ENCODE peak calls at places on chromosomes 5 and 9, in five cellular contexts. One of them, this sample, is unnamed.

GRCh38 chr9:35380016-35380415 is 109.9 kb upstream of the RUSC2 start:
- DNase-seq in H9: no peak
- DNase-seq in upper lobe of right lung: no peak
- DNase-seq in cardiac muscle cell: no peak
- DNase-seq in astrocyte of the spinal cord: no peak
- DNase-seq in this sample: no peak

GRCh38 chr9:70609542-70610286 is 195.3 kb upstream of the KLF9 start:
- DNase-seq in H9: no peak
- DNase-seq in upper lobe of right lung: no peak
- DNase-seq in cardiac muscle cell: peak
- DNase-seq in astrocyte of the spinal cord: peak
- DNase-seq in this sample: no peak

GRCh38 chr5:111367081-111367480 is 142.9 kb downstream of the CAMK4 start:
- DNase-seq in H9: no peak
- DNase-seq in upper lobe of right lung: no peak
- DNase-seq in cardiac muscle cell: no peak
- DNase-seq in astrocyte of the spinal cord: no peak
- DNase-seq in this sample: no peak

GRCh38 chr5:44332360-44332971 is 56.8 kb downstream of the FGF10 start:
- DNase-seq in H9: no peak
- DNase-seq in upper lobe of right lung: no peak
- DNase-seq in cardiac muscle cell: peak
- DNase-seq in astrocyte of the spinal cord: peak
- DNase-seq in this sample: no peak

GRCh38 chr9:121916008-121916407 is 177.1 kb downstream of the TTLL11 start:
- DNase-seq in H9: no peak
- DNase-seq in upper lobe of right lung: no peak
- DNase-seq in cardiac muscle cell: no peak
- DNase-seq in astrocyte of the spinal cord: no peak
- DNase-seq in this sample: no peak

GRCh38 chr9:96135071-96135825 is 166.7 kb downstream of the HSD17B3 start:
- DNase-seq in H9: no peak
- DNase-seq in upper lobe of right lung: no peak
- DNase-seq in cardiac muscle cell: peak
- DNase-seq in astrocyte of the spinal cord: peak
- DNase-seq in this sample: no peak

GRCh38 chr5:136155769-136156168 is 23.1 kb downstream of the SMAD5 start:
- DNase-seq in H9: no peak
- DNase-seq in upper lobe of right lung: no peak
- DNase-seq in cardiac muscle cell: peak
- DNase-seq in astrocyte of the spinal cord: no peak
- DNase-seq in this sample: no peak

GRCh38 chr5:54651482-54652076 is 134.0 kb downstream of the SNX18 start:
- DNase-seq in H9: no peak
- DNase-seq in upper lobe of right lung: peak
- DNase-seq in cardiac muscle cell: peak
- DNase-seq in astrocyte of the spinal cord: peak
- DNase-seq in this sample: peak

GRCh38 chr9:76810377-76810957 is 46.2 kb downstream of the PCA3 start:
- DNase-seq in H9: peak
- DNase-seq in upper lobe of right lung: no peak
- DNase-seq in cardiac muscle cell: peak
- DNase-seq in astrocyte of the spinal cord: peak
- DNase-seq in this sample: no peak

GRCh38 chr5:76180817-76181805 is 97.9 kb downstream of the SV2C start:
- DNase-seq in H9: no peak
- DNase-seq in upper lobe of right lung: no peak
- DNase-seq in cardiac muscle cell: no peak
- DNase-seq in astrocyte of the spinal cord: no peak
- DNase-seq in this sample: no peak

GRCh38 chr9:3736186-3736585 is 210.4 kb upstream of the RFX3 start:
- DNase-seq in H9: no peak
- DNase-seq in upper lobe of right lung: no peak
- DNase-seq in cardiac muscle cell: peak
- DNase-seq in astrocyte of the spinal cord: no peak
- DNase-seq in this sample: no peak

DNA sequence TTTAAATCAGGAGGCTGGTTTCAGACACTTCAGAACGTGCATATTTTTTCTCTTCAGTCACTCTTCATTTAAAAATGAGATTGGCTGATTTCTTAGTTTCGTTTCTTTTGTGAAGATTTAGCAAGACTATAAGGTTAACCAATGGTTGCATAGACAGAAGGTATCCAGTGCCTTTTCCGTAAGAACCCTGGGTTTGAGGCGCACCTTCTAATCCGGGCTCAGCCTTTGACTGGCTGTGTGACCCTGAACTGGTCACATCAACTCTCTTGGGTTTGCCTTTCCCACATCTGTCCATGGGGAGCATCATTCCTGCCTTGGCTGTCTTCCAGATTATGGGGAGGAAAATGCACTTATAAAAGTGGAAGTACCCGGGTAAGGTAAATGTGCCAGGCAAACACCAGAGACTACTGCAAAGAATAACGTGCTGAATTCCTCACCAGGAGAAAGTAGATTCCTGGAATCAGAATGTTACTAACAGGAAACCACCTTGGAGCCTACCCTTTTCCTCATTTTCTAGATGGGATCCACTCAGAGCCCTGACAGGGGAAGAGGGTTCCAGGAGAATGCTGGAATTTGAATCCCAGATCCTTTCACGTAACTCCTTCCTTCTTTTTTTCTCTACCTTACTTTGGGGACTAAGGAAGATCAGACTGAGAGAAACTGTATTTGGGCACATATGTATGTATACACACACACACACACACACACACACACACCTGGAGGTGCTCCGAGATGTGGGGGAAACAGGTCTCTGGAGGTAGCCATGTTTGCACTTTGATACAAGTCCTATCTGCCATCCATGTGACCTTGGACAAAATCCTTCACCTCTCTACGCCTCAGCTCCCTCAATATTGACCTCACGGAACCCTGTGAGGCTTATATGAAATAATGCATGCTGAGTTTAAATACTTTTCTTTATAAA is 6.8 kb downstream of the HAND1 start:
- DNase-seq in H9: no peak
- DNase-seq in upper lobe of right lung: no peak
- DNase-seq in cardiac muscle cell: no peak
- DNase-seq in astrocyte of the spinal cord: no peak
- DNase-seq in this sample: no peak
- TF ChIP-seq CTCF in H9: no peak
- TF ChIP-seq CTCF in upper lobe of right lung: no peak
- TF ChIP-seq CTCF in cardiac muscle cell: no peak
- TF ChIP-seq CTCF in astrocyte of the spinal cord: no peak
- TF ChIP-seq CTCF in this sample: no peak

GRCh38 chr5:104429911-104430310 is 867.3 kb upstream of the NUDT12 start:
- DNase-seq in H9: no peak
- DNase-seq in upper lobe of right lung: no peak
- DNase-seq in cardiac muscle cell: no peak
- DNase-seq in astrocyte of the spinal cord: no peak
- DNase-seq in this sample: no peak

GRCh38 chr5:104430977-104431620 is 868.5 kb upstream of the NUDT12 start:
- DNase-seq in H9: no peak
- DNase-seq in upper lobe of right lung: no peak
- DNase-seq in cardiac muscle cell: no peak
- DNase-seq in astrocyte of the spinal cord: no peak
- DNase-seq in this sample: no peak

GRCh38 chr5:104431946-104432345 is 869.4 kb upstream of the NUDT12 start:
- DNase-seq in H9: no peak
- DNase-seq in upper lobe of right lung: no peak
- DNase-seq in cardiac muscle cell: no peak
- DNase-seq in astrocyte of the spinal cord: no peak
- DNase-seq in this sample: no peak
- TF ChIP-seq CTCF in H9: no peak
- TF ChIP-seq CTCF in upper lobe of right lung: no peak
- TF ChIP-seq CTCF in cardiac muscle cell: no peak
- TF ChIP-seq CTCF in astrocyte of the spinal cord: no peak
- TF ChIP-seq CTCF in this sample: no peak

DNA sequence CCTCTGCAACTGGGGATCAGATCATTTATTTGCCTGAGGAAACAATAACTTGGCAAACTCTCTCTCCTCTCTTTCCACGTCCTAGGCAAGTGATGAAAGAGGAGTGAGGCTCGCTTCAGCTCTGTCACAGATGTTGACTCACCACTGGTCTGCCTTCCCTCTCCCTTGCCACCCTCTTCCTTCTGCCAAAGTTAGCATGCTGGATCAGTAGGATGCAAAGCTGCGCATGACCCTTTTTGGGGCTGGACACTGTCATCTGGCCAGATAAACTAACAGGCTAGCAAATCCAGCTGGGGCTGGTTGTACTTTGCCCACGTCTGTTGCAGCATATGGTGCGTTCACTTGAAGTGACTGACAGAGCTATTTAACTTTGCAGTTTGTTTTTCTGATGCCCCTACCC is 36.2 kb upstream of the SMARCA2 start:
- DNase-seq in H9: no peak
- DNase-seq in upper lobe of right lung: no peak
- DNase-seq in cardiac muscle cell: peak
- DNase-seq in astrocyte of the spinal cord: no peak
- DNase-seq in this sample: no peak
- TF ChIP-seq CTCF in H9: no peak
- TF ChIP-seq CTCF in upper lobe of right lung: no peak
- TF ChIP-seq CTCF in cardiac muscle cell: no peak
- TF ChIP-seq CTCF in astrocyte of the spinal cord: no peak
- TF ChIP-seq CTCF in this sample: no peak

DNA sequence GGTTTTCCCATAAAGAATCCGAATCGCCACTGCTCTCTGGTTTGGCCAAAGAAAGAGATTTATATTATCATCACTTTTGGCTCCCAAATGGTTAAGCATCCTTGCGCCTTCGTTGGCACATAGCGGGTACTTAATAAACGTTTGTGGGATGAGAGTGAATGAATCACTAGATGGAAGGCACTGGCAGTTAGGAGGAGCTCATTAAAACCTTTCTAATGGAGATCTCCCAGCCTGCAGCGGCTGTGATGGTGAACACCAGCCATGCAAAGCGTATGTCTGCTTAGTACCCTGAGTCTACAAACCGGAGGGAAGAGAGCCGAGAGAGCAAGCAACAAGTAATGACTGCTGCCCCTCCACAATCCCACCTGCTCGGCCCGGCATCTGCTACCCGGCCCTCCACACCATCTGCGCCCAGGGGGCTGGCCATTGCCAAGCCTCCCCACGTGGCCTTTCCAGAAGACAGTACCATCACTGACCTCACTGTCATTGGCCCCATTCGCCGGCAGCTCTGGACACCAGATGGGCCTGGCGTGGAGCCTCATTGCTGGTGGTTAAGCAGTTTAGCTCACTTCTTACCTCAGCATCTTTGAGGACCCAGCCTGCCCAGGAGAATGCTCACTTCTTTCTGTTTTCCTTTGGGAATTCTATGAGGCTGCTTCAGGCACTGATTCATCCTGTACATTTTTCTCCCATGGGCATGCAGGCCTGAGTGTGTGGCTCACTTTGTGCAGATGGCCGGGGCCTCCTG is 39.3 kb upstream of the ANKRD33B start:
- DNase-seq in H9: no peak
- DNase-seq in upper lobe of right lung: no peak
- DNase-seq in cardiac muscle cell: peak
- DNase-seq in astrocyte of the spinal cord: peak
- DNase-seq in this sample: no peak
- TF ChIP-seq CTCF in H9: no peak
- TF ChIP-seq CTCF in upper lobe of right lung: no peak
- TF ChIP-seq CTCF in cardiac muscle cell: no peak
- TF ChIP-seq CTCF in astrocyte of the spinal cord: no peak
- TF ChIP-seq CTCF in this sample: no peak

GRCh38 chr9:21996858-21997257 is 2.3 kb downstream of the CDKN2B-AS1 start:
- DNase-seq in H9: no peak
- DNase-seq in upper lobe of right lung: no peak
- DNase-seq in cardiac muscle cell: no peak
- DNase-seq in astrocyte of the spinal cord: no peak
- DNase-seq in this sample: no peak

GRCh38 chr9:21996438-21996837 is 1.8 kb downstream of the CDKN2B-AS1 start:
- DNase-seq in H9: peak
- DNase-seq in upper lobe of right lung: no peak
- DNase-seq in cardiac muscle cell: no peak
- DNase-seq in astrocyte of the spinal cord: no peak
- DNase-seq in this sample: no peak

GRCh38 chr9:21994526-21994995 is at the start of gene CDKN2B-AS1:
- DNase-seq in H9: peak
- DNase-seq in upper lobe of right lung: peak
- DNase-seq in cardiac muscle cell: peak
- DNase-seq in astrocyte of the spinal cord: peak
- DNase-seq in this sample: no peak

GRCh38 chr9:21994996-21995651 is 533 bp downstream of the CDKN2B-AS1 start:
- DNase-seq in H9: peak
- DNase-seq in upper lobe of right lung: peak
- DNase-seq in cardiac muscle cell: peak
- DNase-seq in astrocyte of the spinal cord: peak
- DNase-seq in this sample: peak

DNA sequence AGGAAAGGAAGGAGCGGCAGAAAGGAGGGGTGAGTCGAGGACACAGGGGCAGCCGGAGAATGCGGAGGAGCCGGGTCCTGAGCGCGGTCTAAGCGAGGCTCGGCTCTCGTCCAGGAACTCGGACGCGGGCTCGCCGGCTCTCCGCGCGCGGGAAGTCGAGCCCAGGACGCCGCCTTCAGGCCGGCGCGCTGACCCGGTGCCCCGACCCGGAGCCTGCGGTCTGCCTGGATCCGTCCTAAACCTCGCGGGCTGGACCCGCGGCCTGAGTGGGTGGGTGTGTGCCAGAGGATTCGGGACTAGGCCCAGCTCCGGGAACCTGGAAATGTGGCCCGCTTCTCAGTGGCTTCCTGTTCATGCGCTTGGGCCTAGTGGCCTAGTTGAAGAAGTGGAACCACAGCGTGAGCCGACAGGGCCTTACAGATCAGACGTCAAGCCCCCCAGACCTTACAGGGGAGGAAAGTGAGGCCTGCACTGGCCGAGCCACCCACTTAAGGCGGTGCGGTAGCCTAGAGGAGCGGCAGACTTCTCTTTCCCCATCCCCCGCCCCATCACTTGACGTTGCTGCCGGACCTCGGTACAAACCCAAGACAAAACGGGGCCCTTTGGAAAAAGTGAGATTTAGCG is 1.2 kb downstream of the CDKN2B-AS1 start:
- DNase-seq in H9: no peak
- DNase-seq in upper lobe of right lung: peak
- DNase-seq in cardiac muscle cell: no peak
- DNase-seq in astrocyte of the spinal cord: peak
- DNase-seq in this sample: peak
- TF ChIP-seq CTCF in H9: peak
- TF ChIP-seq CTCF in upper lobe of right lung: peak
- TF ChIP-seq CTCF in cardiac muscle cell: peak
- TF ChIP-seq CTCF in astrocyte of the spinal cord: peak
- TF ChIP-seq CTCF in this sample: peak